ENCODE peak calls at places on chromosome 6, in eight cellular contexts. S is left ventricle myocardium superior; H is coronary artery; N is T-helper 1 cell; L is stromal cell of bone marrow; P is NCI-H345; C is activated T-cell treated with anti-CD3 and anti-CD28 coated beads, Interleukin-2, amount 50 U/mL, for 4 hours; I is adipocyte. K is an unnamed sample.

GRCh38 chr6:168608113-168608400 is 167.1 kb downstream of the SMOC2 start:
- DNase-seq in S (no peak), H (peak), N (no peak), L (no peak), P (no peak), C (no peak), I (no peak), K (no peak)

GRCh38 chr6:104943781-104944180 is 13.1 kb upstream of the LIN28B start:
- DNase-seq in S (no peak), H (no peak), N (no peak), L (peak), P (no peak), C (no peak), I (peak), K (peak)

GRCh38 chr6:31402324-31403282 is 792 bp upstream of the MICA start:
- DNase-seq in S (no peak), H (no peak), N (peak), L (no peak), P (no peak), C (peak), I (peak), K (no peak)

GRCh38 chr6:150491131-150491795 is 108.4 kb upstream of the PLEKHG1 start:
- DNase-seq in S (no peak), H (no peak), N (no peak), L (peak), P (no peak), C (no peak), I (no peak), K (peak)

GRCh38 chr6:76681781-76682180 is 609.3 kb upstream of the IMPG1 start:
- DNase-seq in S (no peak), H (no peak), N (no peak), L (peak), P (no peak), C (no peak), I (peak), K (no peak)

GRCh38 chr6:157223021-157223430 is 100.3 kb downstream of the TMEM242 start:
- DNase-seq in S (no peak), H (no peak), N (no peak), L (no peak), P (no peak), C (no peak), I (no peak), K (no peak)

GRCh38 chr6:145813285-145814034 is 1.1 kb downstream of the FBXO30 start:
- DNase-seq in S (no peak), H (no peak), N (no peak), L (peak), P (peak), C (no peak), I (peak), K (peak)

GRCh38 chr6:23349521-23350147 is 776.4 kb upstream of the NRSN1 start:
- DNase-seq in S (no peak), H (no peak), N (no peak), L (peak), P (peak), C (no peak), I (peak), K (peak)